ENCODE peak calls at places on chromosomes 6 and 20, in seven cellular contexts. One of them, this sample, is unnamed. For H3K4me1, the result is how much of the 10 kb centered on the place peaks cover.

GRCh38 chr6:30163918-30164654 is 740 bp downstream of the TRIM15 start:
- DNase-seq in iPS DF 6.9: no peak
- DNase-seq in right cardiac atrium: no peak
- DNase-seq in PC-3: no peak
- DNase-seq in heart right ventricle: no peak
- DNase-seq in keratinocyte: no peak
- DNase-seq in left lung: no peak
- DNase-seq in this sample: no peak

GRCh38 chr20:47980336-47981177 is 195.3 kb upstream of the SULF2 start:
- DNase-seq in iPS DF 6.9: no peak
- DNase-seq in right cardiac atrium: no peak
- DNase-seq in PC-3: no peak
- DNase-seq in heart right ventricle: no peak
- DNase-seq in keratinocyte: no peak
- DNase-seq in left lung: no peak
- DNase-seq in this sample: no peak

GRCh38 chr6:35209081-35209480 is 4.7 kb upstream of the SCUBE3 start:
- DNase-seq in iPS DF 6.9: no peak
- DNase-seq in right cardiac atrium: no peak
- DNase-seq in PC-3: no peak
- DNase-seq in heart right ventricle: no peak
- DNase-seq in keratinocyte: no peak
- DNase-seq in left lung: no peak
- DNase-seq in this sample: no peak

GRCh38 chr6:31966506-31966905 is 5.4 kb downstream of the DXO start:
- DNase-seq in iPS DF 6.9: no peak
- DNase-seq in right cardiac atrium: peak
- DNase-seq in PC-3: no peak
- DNase-seq in heart right ventricle: no peak
- DNase-seq in keratinocyte: no peak
- DNase-seq in left lung: no peak
- DNase-seq in this sample: no peak

GRCh38 chr6:15987569-15987968 is 141.3 kb upstream of the MYLIP start:
- DNase-seq in iPS DF 6.9: no peak
- DNase-seq in right cardiac atrium: no peak
- DNase-seq in PC-3: peak
- DNase-seq in heart right ventricle: no peak
- DNase-seq in keratinocyte: no peak
- DNase-seq in left lung: no peak
- DNase-seq in this sample: no peak

GRCh38 chr20:48638546-48638945 is 189.3 kb downstream of the PREX1 start:
- DNase-seq in iPS DF 6.9: no peak
- DNase-seq in right cardiac atrium: no peak
- DNase-seq in PC-3: peak
- DNase-seq in heart right ventricle: no peak
- DNase-seq in keratinocyte: no peak
- DNase-seq in left lung: peak
- DNase-seq in this sample: no peak

GRCh38 chr6:163793584-163793983 is 379.1 kb downstream of the QKI start:
- DNase-seq in iPS DF 6.9: no peak
- DNase-seq in right cardiac atrium: no peak
- DNase-seq in PC-3: peak
- DNase-seq in heart right ventricle: no peak
- DNase-seq in keratinocyte: peak
- DNase-seq in left lung: no peak
- DNase-seq in this sample: no peak

GRCh38 chr6:85015396-85015990 is 251.1 kb upstream of the TBX18 start:
- DNase-seq in iPS DF 6.9: peak
- DNase-seq in right cardiac atrium: peak
- DNase-seq in PC-3: peak
- DNase-seq in heart right ventricle: peak
- DNase-seq in keratinocyte: no peak
- DNase-seq in left lung: no peak
- DNase-seq in this sample: peak

GRCh38 chr6:26118999-26119398 is 31.8 kb downstream of the HFE start:
- DNase-seq in iPS DF 6.9: no peak
- DNase-seq in right cardiac atrium: no peak
- DNase-seq in PC-3: peak
- DNase-seq in heart right ventricle: no peak
- DNase-seq in keratinocyte: no peak
- DNase-seq in left lung: no peak
- DNase-seq in this sample: no peak

GRCh38 chr6:93389192-93389591 is 30.2 kb downstream of the EPHA7 start:
- DNase-seq in iPS DF 6.9: no peak
- DNase-seq in right cardiac atrium: no peak
- DNase-seq in PC-3: no peak
- DNase-seq in heart right ventricle: no peak
- DNase-seq in keratinocyte: no peak
- DNase-seq in left lung: no peak
- DNase-seq in this sample: no peak

GRCh38 chr6:52077180-52077884 is 10.1 kb downstream of the PKHD1 start:
- DNase-seq in iPS DF 6.9: peak
- DNase-seq in right cardiac atrium: no peak
- DNase-seq in PC-3: no peak
- DNase-seq in heart right ventricle: no peak
- DNase-seq in keratinocyte: no peak
- DNase-seq in left lung: no peak
- DNase-seq in this sample: no peak

GRCh38 chr6:28953039-28953872 is 29.5 kb upstream of the TRIM27 start:
- DNase-seq in iPS DF 6.9: no peak
- DNase-seq in right cardiac atrium: no peak
- DNase-seq in PC-3: peak
- DNase-seq in heart right ventricle: no peak
- DNase-seq in keratinocyte: no peak
- DNase-seq in left lung: no peak
- DNase-seq in this sample: no peak

GRCh38 chr6:26609463-26609862 is 12.7 kb downstream of the ABT1 start:
- DNase-seq in iPS DF 6.9: no peak
- DNase-seq in right cardiac atrium: no peak
- DNase-seq in PC-3: no peak
- DNase-seq in heart right ventricle: no peak
- DNase-seq in keratinocyte: no peak
- DNase-seq in left lung: no peak
- DNase-seq in this sample: no peak

GRCh38 chr6:130743175-130743574 is 84.0 kb upstream of the SMLR1 start:
- DNase-seq in iPS DF 6.9: peak
- DNase-seq in right cardiac atrium: no peak
- DNase-seq in PC-3: peak
- DNase-seq in heart right ventricle: no peak
- DNase-seq in keratinocyte: no peak
- DNase-seq in left lung: no peak
- DNase-seq in this sample: no peak

GRCh38 chr6:136643850-136644596 is 93.8 kb upstream of the MAP7 start:
- DNase-seq in iPS DF 6.9: peak
- DNase-seq in right cardiac atrium: peak
- DNase-seq in PC-3: peak
- DNase-seq in heart right ventricle: peak
- DNase-seq in keratinocyte: peak
- DNase-seq in left lung: no peak
- DNase-seq in this sample: peak

GRCh38 chr6:121055572-121056163 is 278.6 kb downstream of the TBC1D32 start:
- DNase-seq in iPS DF 6.9: peak
- DNase-seq in right cardiac atrium: no peak
- DNase-seq in PC-3: peak
- DNase-seq in heart right ventricle: no peak
- DNase-seq in keratinocyte: peak
- DNase-seq in left lung: no peak
- DNase-seq in this sample: no peak

GRCh38 chr6:169589293-169589692 is 112.5 kb downstream of the WDR27 start:
- DNase-seq in iPS DF 6.9: no peak
- DNase-seq in right cardiac atrium: no peak
- DNase-seq in PC-3: no peak
- DNase-seq in heart right ventricle: no peak
- DNase-seq in keratinocyte: no peak
- DNase-seq in left lung: no peak
- DNase-seq in this sample: no peak

GRCh38 chr6:31462026-31462963 is 35.6 kb upstream of the MICB start:
- DNase-seq in iPS DF 6.9: peak
- DNase-seq in right cardiac atrium: no peak
- DNase-seq in PC-3: peak
- DNase-seq in heart right ventricle: no peak
- DNase-seq in keratinocyte: no peak
- DNase-seq in left lung: no peak
- DNase-seq in this sample: no peak

GRCh38 chr6:20932284-20932683 is 398.0 kb downstream of the CDKAL1 start:
- DNase-seq in iPS DF 6.9: no peak
- DNase-seq in right cardiac atrium: no peak
- DNase-seq in PC-3: no peak
- DNase-seq in heart right ventricle: no peak
- DNase-seq in keratinocyte: no peak
- DNase-seq in left lung: no peak
- DNase-seq in this sample: no peak

GRCh38 chr6:16064687-16065086 is 64.2 kb upstream of the MYLIP start:
- DNase-seq in iPS DF 6.9: peak
- DNase-seq in right cardiac atrium: no peak
- DNase-seq in PC-3: no peak
- DNase-seq in heart right ventricle: no peak
- DNase-seq in keratinocyte: no peak
- DNase-seq in left lung: no peak
- DNase-seq in this sample: no peak

GRCh38 chr20:32360333-32360634 is 2.2 kb downstream of the ASXL1 start:
- DNase-seq in iPS DF 6.9: no peak
- DNase-seq in right cardiac atrium: no peak
- DNase-seq in PC-3: no peak
- DNase-seq in heart right ventricle: no peak
- DNase-seq in keratinocyte: no peak
- DNase-seq in left lung: no peak
- DNase-seq in this sample: no peak
- H3K4me3 ChIP-seq in iPS DF 6.9: no peak
- H3K4me3 ChIP-seq in right cardiac atrium: no peak
- H3K4me3 ChIP-seq in PC-3: peak
- H3K4me3 ChIP-seq in heart right ventricle: peak
- H3K4me3 ChIP-seq in keratinocyte: no peak
- H3K4me3 ChIP-seq in left lung: peak
- H3K4me3 ChIP-seq in this sample: peak

GRCh38 chr20:17612975-17613327 is 43.1 kb downstream of the DSTN start:
- DNase-seq in iPS DF 6.9: no peak
- DNase-seq in right cardiac atrium: peak
- DNase-seq in PC-3: no peak
- DNase-seq in heart right ventricle: no peak
- DNase-seq in keratinocyte: no peak
- DNase-seq in left lung: no peak
- DNase-seq in this sample: no peak
- H3K27ac ChIP-seq in iPS DF 6.9: no peak
- H3K27ac ChIP-seq in right cardiac atrium: peak
- H3K27ac ChIP-seq in PC-3: no peak
- H3K27ac ChIP-seq in heart right ventricle: peak
- H3K27ac ChIP-seq in keratinocyte: no peak
- H3K27ac ChIP-seq in left lung: peak
- H3K27ac ChIP-seq in this sample: peak

DNA sequence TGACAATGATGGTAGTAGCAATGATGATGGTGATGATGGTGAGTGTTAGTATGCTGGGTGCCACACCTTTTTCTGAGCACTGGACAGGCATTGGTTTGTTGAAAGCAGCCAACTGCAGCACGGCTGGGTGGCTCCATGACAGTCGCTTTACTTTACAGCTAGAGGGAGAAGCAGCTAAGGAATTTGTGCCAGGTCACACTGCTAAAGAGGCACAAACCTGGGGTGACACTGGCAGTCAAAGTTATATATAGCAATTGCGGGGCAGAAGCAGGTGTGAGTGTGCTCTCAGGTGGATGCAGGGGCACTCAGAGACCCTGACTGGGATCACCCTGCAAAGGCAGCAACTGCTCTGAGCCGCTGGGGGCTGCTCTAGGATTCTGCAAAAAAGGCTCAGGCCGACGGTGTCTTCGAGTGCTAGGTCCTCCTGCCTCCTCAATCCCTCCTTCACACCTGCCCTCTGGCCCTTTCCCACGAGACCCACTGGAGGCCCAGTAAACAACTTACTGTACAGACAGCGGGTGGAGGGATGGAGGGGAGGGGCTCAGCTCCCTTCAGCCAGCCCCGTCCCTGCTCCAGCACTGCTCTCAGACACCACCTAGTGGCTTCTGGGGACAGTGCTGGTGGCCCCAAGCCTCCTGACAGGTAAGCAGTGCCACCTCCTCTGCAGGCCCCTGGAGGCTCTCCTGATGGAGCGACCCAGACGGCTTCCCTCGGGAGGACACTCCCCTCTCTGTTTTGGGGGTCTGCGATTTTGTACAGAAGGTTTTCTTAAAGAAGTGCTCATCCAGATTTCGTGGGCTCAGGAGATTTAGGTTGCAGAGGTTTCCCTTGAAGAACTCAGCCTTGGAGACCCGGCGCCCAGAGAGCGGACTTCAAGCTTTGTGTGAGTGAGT is 4.4 kb upstream of the RPS21 start:
- DNase-seq in iPS DF 6.9: no peak
- DNase-seq in right cardiac atrium: peak
- DNase-seq in PC-3: peak
- DNase-seq in heart right ventricle: peak
- DNase-seq in keratinocyte: no peak
- DNase-seq in left lung: peak
- DNase-seq in this sample: peak
- H3K4me1 ChIP-seq in iPS DF 6.9: under half
- H3K4me1 ChIP-seq in right cardiac atrium: under half
- H3K4me1 ChIP-seq in PC-3: under half
- H3K4me1 ChIP-seq in heart right ventricle: half or more
- H3K4me1 ChIP-seq in keratinocyte: under half
- H3K4me1 ChIP-seq in left lung: under half
- H3K4me1 ChIP-seq in this sample: half or more

GRCh38 chr20:40683221-40683893 is 5.7 kb downstream of the MAFB start:
- DNase-seq in iPS DF 6.9: no peak
- DNase-seq in right cardiac atrium: peak
- DNase-seq in PC-3: no peak
- DNase-seq in heart right ventricle: peak
- DNase-seq in keratinocyte: no peak
- DNase-seq in left lung: peak
- DNase-seq in this sample: peak

GRCh38 chr20:40685349-40685748 is 3.7 kb downstream of the MAFB start:
- DNase-seq in iPS DF 6.9: no peak
- DNase-seq in right cardiac atrium: no peak
- DNase-seq in PC-3: no peak
- DNase-seq in heart right ventricle: no peak
- DNase-seq in keratinocyte: no peak
- DNase-seq in left lung: no peak
- DNase-seq in this sample: no peak

GRCh38 chr20:40681684-40682083 is 7.4 kb downstream of the MAFB start:
- DNase-seq in iPS DF 6.9: no peak
- DNase-seq in right cardiac atrium: no peak
- DNase-seq in PC-3: no peak
- DNase-seq in heart right ventricle: no peak
- DNase-seq in keratinocyte: no peak
- DNase-seq in left lung: no peak
- DNase-seq in this sample: no peak

GRCh38 chr20:40682104-40683045 is 6.7 kb downstream of the MAFB start:
- DNase-seq in iPS DF 6.9: no peak
- DNase-seq in right cardiac atrium: peak
- DNase-seq in PC-3: no peak
- DNase-seq in heart right ventricle: peak
- DNase-seq in keratinocyte: no peak
- DNase-seq in left lung: peak
- DNase-seq in this sample: peak

DNA sequence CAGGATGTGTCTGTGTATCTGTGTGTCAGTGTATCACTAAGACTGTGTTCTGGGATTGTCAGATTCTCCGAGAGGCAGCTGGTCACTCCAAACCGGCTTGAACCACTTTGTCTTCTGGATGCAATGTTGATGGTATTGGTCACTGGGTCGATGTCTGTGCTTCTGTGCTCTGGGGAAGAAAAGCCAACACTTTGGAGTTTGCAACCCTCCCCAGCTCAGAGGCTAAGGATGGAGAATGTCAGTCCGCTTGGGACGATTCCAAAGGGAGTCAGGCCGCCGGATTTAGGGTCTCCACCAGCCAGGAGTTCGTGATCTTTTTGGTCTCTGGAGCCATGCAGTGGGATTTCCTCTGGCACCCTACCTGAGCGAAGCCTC is 5.2 kb downstream of the MAFB start:
- DNase-seq in iPS DF 6.9: no peak
- DNase-seq in right cardiac atrium: no peak
- DNase-seq in PC-3: no peak
- DNase-seq in heart right ventricle: no peak
- DNase-seq in keratinocyte: no peak
- DNase-seq in left lung: no peak
- DNase-seq in this sample: no peak
- H3K4me3 ChIP-seq in iPS DF 6.9: no peak
- H3K4me3 ChIP-seq in right cardiac atrium: peak
- H3K4me3 ChIP-seq in PC-3: no peak
- H3K4me3 ChIP-seq in heart right ventricle: peak
- H3K4me3 ChIP-seq in keratinocyte: no peak
- H3K4me3 ChIP-seq in left lung: peak
- H3K4me3 ChIP-seq in this sample: peak